ENCODE peak calls at places on chromosomes 5 and 9, in six cellular contexts. R, L, W, S, Z and M are unnamed samples.

GRCh38 chr9:134327671-134328231 is 1.5 kb downstream of the RXRA start:
- DNase-seq in L (no peak), W (no peak), Z (no peak), R (no peak), S (no peak), M (no peak)

GRCh38 chr9:81335879-81336421 is 353.4 kb downstream of the TLE1 start:
- DNase-seq in R (no peak), L (no peak), W (no peak), Z (no peak), S (no peak), M (no peak)

GRCh38 chr5:132830436-132831094 is at the start of gene SHROOM1:
- DNase-seq in Z (no peak), W (peak; percentile 66), S (no peak), R (peak; percentile 88), L (peak; percentile 76), M (no peak)

GRCh38 chr9:34437006-34437925 is 21.1 kb downstream of the FAM219A start:
- DNase-seq in L (peak; percentile 86), Z (peak; percentile 48), W (peak; percentile 68), R (peak; percentile 81), S (peak; percentile 59), M (no peak)

GRCh38 chr5:30605693-30606268 is 587.7 kb upstream of the CDH6 start:
- DNase-seq in S (no peak), Z (no peak), W (peak; percentile 98), R (peak; percentile 19), L (no peak), M (no peak)

GRCh38 chr9:134968011-134968822 is 50.5 kb upstream of the FCN1 start:
- DNase-seq in Z (no peak), S (peak; percentile 21), R (no peak), L (peak; percentile 73), W (no peak), M (no peak)

GRCh38 chr5:124755565-124755964 is 9.1 kb upstream of the ZNF608 start:
- DNase-seq in L (no peak), S (no peak), R (no peak), Z (no peak), W (peak; percentile 21), M (no peak)

GRCh38 chr9:83472221-83472665 is 66.0 kb downstream of the FRMD3 start:
- DNase-seq in W (peak; percentile 95), L (no peak), S (no peak), R (peak; percentile 72), Z (no peak), M (no peak)

GRCh38 chr5:50352390-50352789 is 88.7 kb downstream of the EMB start:
- DNase-seq in W (no peak), L (no peak), Z (no peak), S (no peak), R (no peak), M (no peak)

GRCh38 chr5:150021491-150022162 is 21.1 kb downstream of the HMGXB3 start:
- DNase-seq in L (no peak), W (no peak), S (no peak), Z (no peak), R (no peak), M (no peak)

GRCh38 chr5:158868570-158868969 is 231.1 kb downstream of the EBF1 start:
- DNase-seq in Z (no peak), W (no peak), S (no peak), L (no peak), R (no peak), M (no peak)

GRCh38 chr5:38420691-38421395 is 135.6 kb downstream of the LIFR start:
- DNase-seq in Z (peak; percentile 55), W (peak; percentile 54), S (peak; percentile 59), L (peak; percentile 61), R (peak; percentile 75), M (peak; percentile 16)

GRCh38 chr9:112782218-112782617 is 31.7 kb downstream of the SNX30 start:
- DNase-seq in Z (no peak), L (no peak), W (no peak), S (no peak), R (no peak), M (no peak)

GRCh38 chr5:159459132-159459627 is 128.9 kb upstream of the IL12B start:
- DNase-seq in L (no peak), Z (no peak), S (no peak), W (no peak), R (no peak), M (no peak)

GRCh38 chr5:120306331-120306730 is 157.8 kb upstream of the PRR16 start:
- DNase-seq in W (no peak), S (no peak), L (no peak), R (peak; percentile 7), Z (no peak), M (no peak)

GRCh38 chr9:112743216-112743835 is 7.2 kb upstream of the SNX30 start:
- DNase-seq in R (no peak), Z (no peak), S (no peak), L (no peak), W (no peak), M (no peak)

GRCh38 chr9:4297795-4298254 is 2.0 kb downstream of the GLIS3 start:
- DNase-seq in Z (peak; percentile 75), W (peak; percentile 39), L (peak; percentile 94), S (no peak), R (peak; percentile 85), M (no peak)

GRCh38 chr5:99901972-99902371 is 633.2 kb upstream of the FAM174A start:
- DNase-seq in W (no peak), R (no peak), Z (no peak), L (no peak), S (no peak), M (no peak)

GRCh38 chr5:94467560-94468504 is 150.6 kb downstream of the KIAA0825 start:
- DNase-seq in L (no peak), W (no peak), R (no peak), Z (no peak), S (no peak), M (no peak)

GRCh38 chr5:53594419-53594818 is 34.0 kb downstream of the NDUFS4 start:
- DNase-seq in R (no peak), S (no peak), Z (no peak), L (no peak), W (no peak), M (no peak)

GRCh38 chr5:42887094-42887493 is 75.4 kb upstream of the SELENOP start:
- DNase-seq in L (no peak), R (peak; percentile 85), W (no peak), Z (peak; percentile 35), S (no peak), M (no peak)

DNA sequence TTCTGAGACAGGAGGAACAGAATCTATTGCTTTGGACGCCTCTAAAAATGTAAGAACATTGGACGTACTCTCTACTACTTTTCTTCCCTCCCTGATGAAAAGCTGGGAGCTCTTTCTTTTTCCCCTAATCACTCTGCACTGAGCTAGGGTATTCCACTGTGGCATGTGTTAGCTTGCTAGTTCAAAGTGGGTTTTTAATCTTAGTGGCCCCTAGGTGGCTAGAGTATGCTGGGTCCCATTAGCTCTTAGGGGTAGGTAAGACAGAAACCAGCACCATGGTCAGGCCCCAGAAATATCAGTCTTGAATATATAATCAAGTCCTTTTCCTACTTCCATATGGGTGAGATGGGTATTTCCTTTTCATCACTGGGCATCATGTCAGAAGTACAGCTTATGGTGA is 945.2 kb upstream of the PTPRD start:
- DNase-seq in W (no peak), Z (no peak), R (no peak), L (peak; percentile 2), S (no peak), M (no peak)
- TF ChIP-seq CTCF in W (no peak), Z (no peak), R (no peak), L (peak; percentile 5), S (no peak), M (no peak)

DNA sequence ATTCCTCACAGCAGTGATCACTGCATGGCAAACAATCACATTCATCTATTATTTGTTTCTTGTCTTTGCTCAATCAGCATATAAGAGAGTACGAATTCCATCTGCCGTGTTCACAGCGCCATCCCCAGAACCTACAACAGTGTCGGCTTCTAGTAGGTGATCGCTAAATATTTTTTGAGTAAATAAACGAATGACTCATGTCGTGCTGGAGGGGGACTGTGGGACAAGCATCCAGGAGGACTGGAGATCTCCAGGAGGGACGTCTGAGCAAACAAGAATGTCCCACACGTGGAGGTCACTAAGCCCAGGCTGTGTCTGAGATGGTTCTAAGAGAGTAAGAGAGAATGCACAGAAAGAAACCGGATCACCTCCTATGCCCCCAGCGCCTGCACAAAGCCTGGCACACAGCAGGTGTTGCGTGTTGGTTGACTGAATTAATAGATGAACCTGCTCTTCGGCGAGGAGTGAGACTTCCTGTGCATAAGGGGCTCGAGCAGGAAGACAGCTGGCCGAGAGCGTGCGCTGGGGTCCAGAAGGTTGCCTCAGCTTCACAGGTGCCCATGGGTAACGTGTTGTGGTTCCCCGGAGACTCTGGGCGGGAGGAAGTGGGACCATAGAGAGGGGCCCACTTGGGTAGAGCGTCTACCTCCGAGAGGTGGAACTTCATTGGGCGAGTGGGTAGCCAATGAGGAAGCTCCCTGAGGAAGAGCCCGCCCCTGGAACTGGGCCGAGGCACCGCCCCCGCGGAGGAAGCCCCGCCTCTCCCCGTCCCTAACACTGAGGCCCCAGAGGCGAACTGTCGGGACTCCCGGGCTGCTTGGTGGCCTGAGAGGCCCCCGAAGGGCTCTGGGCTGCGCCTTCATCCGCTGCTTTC is 193.0 kb downstream of the MELK start:
- DNase-seq in Z (peak; percentile 43), L (peak; percentile 94), W (peak; percentile 82), S (peak; percentile 9), R (peak; percentile 67), M (no peak)
- H3K4me3 ChIP-seq in Z (peak overlapping the region; percentile 33), L (peak overlapping the region; percentile 51), W (peak overlapping the region; percentile 63), S (peak overlapping the region; percentile 26), R (no peak overlapping the region), M (no peak overlapping the region)

DNA sequence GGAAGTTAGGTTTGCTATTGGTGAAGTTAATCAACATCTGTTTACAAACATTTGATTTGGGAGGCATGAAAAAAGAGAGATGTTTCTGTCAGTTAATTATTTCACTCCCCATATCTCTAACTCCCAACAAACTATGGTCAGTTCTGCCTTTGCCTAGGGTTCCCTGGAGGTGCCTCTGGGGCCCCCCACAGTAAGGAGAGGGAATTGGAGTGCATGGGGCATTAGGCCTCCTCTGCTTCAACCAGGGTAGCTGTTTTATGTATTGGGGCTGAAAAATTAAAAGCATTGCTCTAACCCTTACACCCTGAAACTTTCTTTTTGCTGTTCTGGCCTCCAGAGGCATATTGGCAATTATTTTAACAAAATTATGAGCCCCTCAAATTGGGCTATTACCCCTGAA is 32.3 kb downstream of the RUSC2 start:
- DNase-seq in W (no peak), Z (no peak), L (no peak), S (no peak), R (no peak), M (no peak)
- TF ChIP-seq CTCF in W (peak; percentile 3), Z (no peak), L (peak; percentile 23), S (peak; percentile 4), R (no peak), M (peak; percentile 20)

GRCh38 chr5:160979356-160979755 is 127.3 kb upstream of the ATP10B start:
- DNase-seq in L (no peak), W (no peak), R (no peak), S (no peak), Z (no peak), M (no peak)
- H3K4me3 ChIP-seq in L (no peak overlapping the region), W (no peak overlapping the region), R (no peak overlapping the region), S (no peak overlapping the region), Z (no peak overlapping the region), M (no peak overlapping the region)